ENCODE peak calls at places on chromosomes 5 and 9, in six cellular contexts. B, I, O, Z, T and U are unnamed samples.

GRCh38 chr5:52063186-52063585 is 679.9 kb downstream of the ISL1 start:
- DNase-seq in B (no peak), I (no peak), O (no peak), Z (no peak), T (no peak), U (no peak)

GRCh38 chr5:54525692-54526091 is 8.1 kb downstream of the SNX18 start:
- DNase-seq in B (no peak), I (no peak), O (no peak), Z (no peak), T (no peak), U (no peak)

GRCh38 chr5:53934126-53934856 is 373.9 kb downstream of the NDUFS4 start:
- DNase-seq in B (no peak), I (no peak), O (no peak), Z (peak; percentile 66), T (no peak), U (peak; percentile 2)

GRCh38 chr5:93359958-93360305 is 221.1 kb downstream of the NR2F1-AS1 start:
- DNase-seq in B (no peak), I (no peak), O (no peak), Z (no peak), T (no peak), U (peak; percentile 21)

GRCh38 chr5:23367863-23368262 is 139.5 kb upstream of the PRDM9 start:
- DNase-seq in B (no peak), I (no peak), O (no peak), Z (no peak), T (no peak), U (no peak)

GRCh38 chr9:117715411-117715989 is 11.3 kb downstream of the TLR4 start:
- DNase-seq in B (no peak), I (no peak), O (no peak), Z (no peak), T (no peak), U (no peak)

GRCh38 chr9:127204771-127205470 is 59.7 kb upstream of the GARNL3 start:
- DNase-seq in B (no peak), I (no peak), O (no peak), Z (no peak), T (no peak), U (no peak)

GRCh38 chr5:68456756-68457217 is 241.2 kb downstream of the PIK3R1 start:
- DNase-seq in B (peak; percentile 85), I (no peak), O (peak; percentile 41), Z (no peak), T (no peak), U (peak; percentile 82)

GRCh38 chr5:11324521-11325289 is 563.7 kb upstream of the DAP start:
- DNase-seq in B (no peak), I (no peak), O (no peak), Z (no peak), T (no peak), U (peak; percentile 15)

GRCh38 chr9:127518091-127518856 is 67.0 kb downstream of the LRSAM1 start:
- DNase-seq in B (no peak), I (no peak), O (no peak), Z (no peak), T (no peak), U (no peak)

GRCh38 chr9:133526721-133527321 is 2.1 kb upstream of the MYMK start:
- DNase-seq in B (no peak), I (no peak), O (no peak), Z (no peak), T (no peak), U (no peak)

GRCh38 chr5:13606051-13606450 is 338.4 kb downstream of the DNAH5 start:
- DNase-seq in B (peak; percentile 39), I (no peak), O (no peak), Z (no peak), T (no peak), U (no peak)

GRCh38 chr5:150640311-150641005 is at the start of gene SYNPO:
- DNase-seq in B (peak; percentile 75), I (peak; percentile 74), O (peak; percentile 82), Z (peak; percentile 89), T (peak; percentile 85), U (peak; percentile 73)

GRCh38 chr9:97386265-97386633 is 25.6 kb upstream of the TDRD7 start:
- DNase-seq in B (no peak), I (no peak), O (no peak), Z (no peak), T (no peak), U (no peak)

GRCh38 chr9:95504053-95504963 is 12.5 kb downstream of the PTCH1 start:
- DNase-seq in B (no peak), I (peak; percentile 25), O (no peak), Z (no peak), T (no peak), U (no peak)

GRCh38 chr5:1874820-1875219 is 7.9 kb downstream of the IRX4 start:
- DNase-seq in B (no peak), I (no peak), O (no peak), Z (no peak), T (no peak), U (no peak)

GRCh38 chr5:103271570-103272289 is 13.2 kb downstream of the MACIR start:
- DNase-seq in B (no peak), I (no peak), O (no peak), Z (no peak), T (no peak), U (no peak)

GRCh38 chr5:2442686-2443354 is 308.7 kb downstream of the IRX2 start:
- DNase-seq in B (no peak), I (no peak), O (no peak), Z (no peak), T (no peak), U (no peak)

GRCh38 chr9:133850937-133851336 is 112.8 kb upstream of the SARDH start:
- DNase-seq in B (no peak), I (no peak), O (no peak), Z (no peak), T (no peak), U (no peak)

GRCh38 chr9:136080716-136081112 is 14.4 kb downstream of the NACC2 start:
- DNase-seq in B (no peak), I (no peak), O (no peak), Z (no peak), T (no peak), U (no peak)

GRCh38 chr5:1801954-1802295 is 718 bp downstream of the NDUFS6 start:
- DNase-seq in B (no peak), I (no peak), O (no peak), Z (no peak), T (no peak), U (no peak)

GRCh38 chr9:134112561-134112960 is 23.3 kb upstream of the WDR5 start:
- DNase-seq in B (no peak), I (no peak), O (no peak), Z (no peak), T (no peak), U (no peak)

GRCh38 chr5:177087707-177088005 is 941 bp downstream of the FGFR4 start:
- DNase-seq in B (no peak), I (no peak), O (no peak), Z (no peak), T (no peak), U (no peak)
- H3K4me3 ChIP-seq in B (peak overlapping the region; percentile 61), I (no peak overlapping the region), O (peak overlapping the region; percentile 8), Z (no peak overlapping the region), T (peak overlapping the region; percentile 57), U (no peak overlapping the region)

DNA sequence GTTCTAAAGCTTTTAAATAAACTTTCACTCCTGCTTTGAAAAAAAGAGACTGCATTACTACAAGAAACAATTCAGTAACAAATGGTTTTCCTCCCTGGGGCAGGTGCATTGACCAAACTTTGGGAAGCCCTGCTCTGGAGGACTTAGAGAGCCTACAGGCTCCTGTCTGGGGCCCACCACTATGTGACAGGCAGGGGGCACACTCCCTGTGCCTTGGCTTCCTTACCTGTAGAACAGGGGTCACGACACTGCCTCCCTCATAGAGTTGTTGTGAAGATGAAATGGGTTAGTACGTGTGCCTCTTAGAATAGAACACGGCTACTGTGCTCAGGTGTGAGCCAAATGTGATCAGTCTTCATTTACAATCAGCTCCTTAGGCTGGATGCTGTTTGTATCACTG is 130.1 kb downstream of the GPBP1 start:
- DNase-seq in B (no peak), I (no peak), O (no peak), Z (no peak), T (no peak), U (no peak)
- TF ChIP-seq CTCF in B (peak; percentile 22), I (peak; percentile 5), O (no peak), Z (no peak), T (no peak), U (peak; percentile 12)

GRCh38 chr9:84991506-84991855 is 322.0 kb downstream of the NTRK2 start:
- DNase-seq in B (no peak), I (no peak), O (no peak), Z (no peak), T (no peak), U (no peak)

GRCh38 chr9:84988621-84989020 is 319.1 kb downstream of the NTRK2 start:
- DNase-seq in B (no peak), I (peak; percentile 13), O (no peak), Z (no peak), T (no peak), U (no peak)

GRCh38 chr9:84990416-84990815 is 320.9 kb downstream of the NTRK2 start:
- DNase-seq in B (no peak), I (no peak), O (no peak), Z (no peak), T (no peak), U (no peak)

GRCh38 chr9:84993105-84993504 is 323.6 kb downstream of the NTRK2 start:
- DNase-seq in B (no peak), I (no peak), O (no peak), Z (no peak), T (no peak), U (no peak)

DNA sequence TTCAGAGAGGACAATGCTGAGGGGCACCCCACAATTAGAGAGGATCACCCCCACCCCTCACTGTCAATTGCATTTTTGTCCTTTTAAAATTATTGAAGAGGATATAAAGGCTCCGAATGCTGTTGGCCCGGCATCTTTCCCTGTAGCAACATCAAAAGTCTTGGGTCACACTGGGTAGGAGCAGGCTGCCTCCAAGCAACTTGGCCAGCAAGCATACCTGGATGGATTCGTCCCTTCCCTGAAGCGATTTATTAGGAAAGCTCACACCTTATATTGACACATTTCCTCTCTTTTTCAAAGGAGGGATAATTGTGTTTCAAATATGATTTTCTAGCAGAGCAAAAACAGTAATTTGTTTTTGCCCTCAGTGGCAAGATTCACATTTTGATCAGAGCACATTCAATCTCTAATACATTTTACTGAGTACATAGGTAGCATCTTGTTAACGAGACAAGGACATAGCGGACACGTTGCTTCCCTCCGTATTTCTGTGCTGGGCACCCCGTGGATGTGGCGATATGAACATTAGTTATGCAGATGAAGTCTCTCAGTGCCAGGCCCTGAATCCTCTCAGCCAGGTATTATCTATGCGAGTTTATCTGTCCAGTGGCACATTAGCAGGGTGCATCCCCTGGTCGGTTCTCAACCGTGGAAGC is 321.4 kb downstream of the NTRK2 start:
- DNase-seq in B (no peak), I (no peak), O (no peak), Z (no peak), T (no peak), U (no peak)
- H3K4me3 ChIP-seq in B (no peak overlapping the region), I (no peak overlapping the region), O (no peak overlapping the region), Z (no peak overlapping the region), T (no peak overlapping the region), U (no peak overlapping the region)

DNA sequence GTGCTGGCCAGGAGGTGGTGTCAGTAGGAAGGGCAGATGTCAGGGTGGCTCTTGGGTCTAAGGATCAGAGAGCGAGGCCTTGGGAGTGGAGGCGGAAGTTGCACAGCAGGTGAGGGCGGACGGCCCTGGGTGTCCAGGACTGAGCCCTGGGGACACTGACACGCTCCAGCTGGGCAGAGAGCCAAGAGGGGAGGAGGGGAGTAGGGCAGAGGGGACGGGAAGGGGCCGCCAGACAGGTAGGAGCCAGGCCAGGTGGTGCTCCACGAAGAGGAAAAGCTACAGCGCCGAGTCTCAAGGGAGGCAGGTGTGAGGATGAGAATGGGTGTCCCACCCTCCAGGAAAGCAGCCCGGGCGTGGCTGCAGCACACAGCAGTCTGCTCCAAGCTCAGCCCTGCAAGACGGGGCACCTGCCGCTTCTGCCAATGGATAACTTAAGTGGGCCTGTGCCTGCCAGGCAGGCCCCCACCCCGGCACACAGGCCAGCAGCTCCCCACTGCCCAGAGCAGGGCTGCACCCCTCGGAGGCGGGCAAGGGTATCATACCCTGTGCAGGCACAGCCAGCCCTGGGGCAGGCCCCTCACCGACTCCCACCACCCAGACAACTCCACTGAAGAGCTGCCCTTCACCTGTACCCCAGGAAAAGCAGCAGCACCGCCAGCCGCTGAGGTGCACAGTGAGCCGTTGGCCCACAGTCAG is 4.9 kb downstream of the TPRN start:
- DNase-seq in B (no peak), I (no peak), O (no peak), Z (no peak), T (no peak), U (no peak)
- TF ChIP-seq CTCF in B (no peak), I (no peak), O (no peak), Z (no peak), T (no peak), U (no peak)